ENCODE peak calls at places on chromosomes 13 and 19, in ten cellular contexts. A, Q, N, P, O, W, I, F, T and V are unnamed samples.

GRCh38 chr13:53601181-53601580 is 572.6 kb downstream of the OLFM4 start:
- DNase-seq in A (no peak), Q (no peak), N (no peak), P (no peak), O (no peak), W (no peak), I (no peak), F (no peak), T (no peak), V (no peak)

GRCh38 chr13:29428310-29428991 is 167.0 kb downstream of the SLC7A1 start:
- DNase-seq in A (no peak), Q (peak), N (no peak), P (peak), O (no peak), W (peak), I (peak), F (peak), T (peak), V (no peak)

GRCh38 chr19:46630806-46631205 is 5.2 kb downstream of the GNG8 start:
- DNase-seq in A (no peak), Q (no peak), N (no peak), P (no peak), O (no peak), W (no peak), I (no peak), F (no peak), T (no peak), V (no peak)

GRCh38 chr13:36804588-36804987 is 14.4 kb upstream of the RFXAP start:
- DNase-seq in A (no peak), Q (no peak), N (no peak), P (no peak), O (no peak), W (no peak), I (no peak), F (no peak), T (peak), V (no peak)

GRCh38 chr13:29550589-29550988 is 44.9 kb downstream of the SLC7A1 start:
- DNase-seq in A (no peak), Q (no peak), N (no peak), P (no peak), O (no peak), W (no peak), I (no peak), F (no peak), T (no peak), V (no peak)

GRCh38 chr13:105159794-105160193 is 1375.7 kb downstream of the EFNB2 start:
- DNase-seq in A (peak), Q (no peak), N (no peak), P (no peak), O (no peak), W (no peak), I (no peak), F (no peak), T (no peak), V (no peak)

GRCh38 chr19:51541458-51542357 is 10.2 kb upstream of the SIGLEC6 start:
- DNase-seq in A (no peak), Q (no peak), N (no peak), P (no peak), O (no peak), W (no peak), I (no peak), F (no peak), T (no peak), V (no peak)

GRCh38 chr19:17794731-17795494 is at the start of gene B3GNT3:
- DNase-seq in A (no peak), Q (peak), N (peak), P (no peak), O (no peak), W (peak), I (peak), F (no peak), T (peak), V (no peak)

GRCh38 chr19:47742636-47743035 is 2.7 kb upstream of the NOP53 start:
- DNase-seq in A (no peak), Q (no peak), N (no peak), P (no peak), O (no peak), W (no peak), I (no peak), F (no peak), T (no peak), V (no peak)

GRCh38 chr19:57406516-57407123 is 4.3 kb upstream of the ZNF17 start:
- DNase-seq in A (peak), Q (peak), N (peak), P (peak), O (no peak), W (peak), I (peak), F (peak), T (peak), V (peak)

GRCh38 chr19:39142655-39143054 is 17.1 kb downstream of the PAK4 start:
- DNase-seq in A (no peak), Q (no peak), N (no peak), P (no peak), O (no peak), W (no peak), I (no peak), F (no peak), T (no peak), V (no peak)

GRCh38 chr13:47890146-47890814 is 110.8 kb downstream of the SUCLA2 start:
- DNase-seq in A (no peak), Q (no peak), N (peak), P (no peak), O (no peak), W (no peak), I (no peak), F (no peak), T (no peak), V (peak)

GRCh38 chr19:51799311-51799997 is 4.5 kb downstream of the FPR3 start:
- DNase-seq in A (no peak), Q (peak), N (peak), P (peak), O (peak), W (no peak), I (no peak), F (no peak), T (peak), V (no peak)

GRCh38 chr19:35168261-35168660 is 13.7 kb downstream of the FXYD5 start:
- DNase-seq in A (no peak), Q (no peak), N (no peak), P (no peak), O (no peak), W (no peak), I (no peak), F (no peak), T (peak), V (no peak)

DNA sequence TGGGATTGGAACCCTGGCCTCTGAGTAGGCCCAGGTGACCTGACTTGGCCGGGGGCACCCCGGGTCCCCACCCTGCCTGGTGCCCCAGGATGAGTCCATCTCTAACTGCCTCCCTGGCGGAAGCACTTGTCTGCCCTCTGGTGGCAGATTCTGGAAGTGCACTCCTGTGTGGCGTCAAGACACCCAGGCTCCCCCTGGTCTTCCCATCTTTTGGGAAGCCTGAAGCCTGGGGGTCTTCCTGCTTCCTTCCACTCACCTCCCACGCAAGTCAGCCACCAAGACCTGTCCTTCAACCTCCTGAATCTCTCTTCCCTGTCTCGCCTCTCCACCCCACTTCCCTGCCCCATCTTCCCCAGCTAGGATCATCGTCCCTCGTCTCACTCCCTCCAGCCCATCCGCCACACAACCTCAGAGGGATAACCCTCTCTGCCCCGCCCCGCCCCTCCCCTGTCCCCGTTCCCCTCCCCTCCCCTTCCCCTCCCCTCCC is 7.4 kb downstream of the RABAC1 start:
- DNase-seq in A (peak), Q (peak), N (peak), P (peak), O (peak), W (peak), I (peak), F (peak), T (peak), V (peak)
- TF ChIP-seq CTCF in A (peak), Q (peak), N (peak), P (peak), O (peak), W (peak), I (peak), F (peak), T (peak), V (peak)

DNA sequence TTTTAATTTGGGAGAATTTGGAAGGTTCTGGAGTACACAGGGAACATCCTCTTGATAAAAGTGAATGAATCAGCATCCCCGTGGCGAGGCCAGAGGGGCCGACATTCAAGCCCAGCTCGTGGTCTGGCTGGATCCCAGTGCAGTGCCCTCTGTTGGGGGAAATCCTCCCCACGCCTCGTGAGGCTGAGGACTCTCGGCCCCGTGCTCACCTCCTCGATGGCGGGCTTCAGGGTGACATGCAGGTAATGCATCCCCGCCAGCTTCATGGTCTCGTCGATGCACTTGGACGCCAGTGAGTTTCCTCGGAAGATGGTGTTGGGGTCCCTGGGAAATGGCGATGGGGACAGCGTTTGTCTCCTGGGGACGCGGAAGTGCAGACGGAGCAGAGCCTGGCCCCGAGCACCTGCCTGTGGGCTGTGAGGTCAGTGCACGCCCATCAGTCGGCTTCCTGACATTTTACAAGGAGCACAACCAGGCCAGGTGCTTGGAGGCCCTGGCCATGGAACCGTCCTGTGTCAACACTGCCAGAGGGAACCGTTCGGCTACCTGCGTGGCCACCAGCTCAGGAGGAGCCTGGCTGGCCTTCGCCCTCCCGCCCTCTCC is 43.3 kb upstream of the C13orf46 start:
- DNase-seq in A (no peak), Q (peak), N (peak), P (peak), O (no peak), W (no peak), I (no peak), F (no peak), T (no peak), V (peak)
- TF ChIP-seq CTCF in A (no peak), Q (peak), N (peak), P (no peak), O (no peak), W (no peak), I (peak), F (peak), T (no peak), V (no peak)

GRCh38 chr19:30132312-30133075 is 190.5 kb downstream of the URI1 start:
- DNase-seq in A (no peak), Q (no peak), N (no peak), P (no peak), O (no peak), W (no peak), I (no peak), F (peak), T (no peak), V (no peak)
- TF ChIP-seq CTCF in A (no peak), Q (no peak), N (no peak), P (no peak), O (no peak), W (no peak), I (no peak), F (no peak), T (no peak), V (no peak)

DNA sequence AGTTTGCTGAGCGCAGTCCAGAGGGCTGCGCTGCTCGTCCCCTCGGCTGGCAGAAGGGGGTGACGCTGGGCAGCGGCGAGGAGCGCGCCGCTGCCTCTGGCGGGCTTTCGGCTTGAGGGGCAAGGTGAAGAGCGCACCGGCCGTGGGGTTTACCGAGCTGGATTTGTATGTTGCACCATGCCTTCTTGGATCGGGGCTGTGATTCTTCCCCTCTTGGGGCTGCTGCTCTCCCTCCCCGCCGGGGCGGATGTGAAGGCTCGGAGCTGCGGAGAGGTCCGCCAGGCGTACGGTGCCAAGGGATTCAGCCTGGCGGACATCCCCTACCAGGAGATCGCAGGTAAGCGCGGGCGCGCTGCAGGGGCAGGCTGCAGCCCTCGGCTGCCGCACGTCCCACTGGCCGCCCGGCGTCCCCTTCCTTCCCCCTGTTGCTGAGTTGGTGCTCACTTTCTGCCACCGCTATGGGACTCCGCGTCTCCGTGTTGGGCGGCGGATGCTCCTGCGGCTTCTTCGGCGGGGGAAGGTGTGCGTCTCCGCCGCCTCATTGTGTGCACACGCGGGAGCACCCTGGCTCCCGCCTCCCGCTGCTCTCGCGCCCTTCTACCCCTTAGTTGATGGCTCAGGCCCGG is 786 bp downstream of the GPC6 start:
- DNase-seq in A (no peak), Q (no peak), N (peak), P (peak), O (no peak), W (no peak), I (peak), F (no peak), T (peak), V (no peak)
- TF ChIP-seq CTCF in A (no peak), Q (no peak), N (peak), P (no peak), O (no peak), W (no peak), I (no peak), F (no peak), T (no peak), V (no peak)

DNA sequence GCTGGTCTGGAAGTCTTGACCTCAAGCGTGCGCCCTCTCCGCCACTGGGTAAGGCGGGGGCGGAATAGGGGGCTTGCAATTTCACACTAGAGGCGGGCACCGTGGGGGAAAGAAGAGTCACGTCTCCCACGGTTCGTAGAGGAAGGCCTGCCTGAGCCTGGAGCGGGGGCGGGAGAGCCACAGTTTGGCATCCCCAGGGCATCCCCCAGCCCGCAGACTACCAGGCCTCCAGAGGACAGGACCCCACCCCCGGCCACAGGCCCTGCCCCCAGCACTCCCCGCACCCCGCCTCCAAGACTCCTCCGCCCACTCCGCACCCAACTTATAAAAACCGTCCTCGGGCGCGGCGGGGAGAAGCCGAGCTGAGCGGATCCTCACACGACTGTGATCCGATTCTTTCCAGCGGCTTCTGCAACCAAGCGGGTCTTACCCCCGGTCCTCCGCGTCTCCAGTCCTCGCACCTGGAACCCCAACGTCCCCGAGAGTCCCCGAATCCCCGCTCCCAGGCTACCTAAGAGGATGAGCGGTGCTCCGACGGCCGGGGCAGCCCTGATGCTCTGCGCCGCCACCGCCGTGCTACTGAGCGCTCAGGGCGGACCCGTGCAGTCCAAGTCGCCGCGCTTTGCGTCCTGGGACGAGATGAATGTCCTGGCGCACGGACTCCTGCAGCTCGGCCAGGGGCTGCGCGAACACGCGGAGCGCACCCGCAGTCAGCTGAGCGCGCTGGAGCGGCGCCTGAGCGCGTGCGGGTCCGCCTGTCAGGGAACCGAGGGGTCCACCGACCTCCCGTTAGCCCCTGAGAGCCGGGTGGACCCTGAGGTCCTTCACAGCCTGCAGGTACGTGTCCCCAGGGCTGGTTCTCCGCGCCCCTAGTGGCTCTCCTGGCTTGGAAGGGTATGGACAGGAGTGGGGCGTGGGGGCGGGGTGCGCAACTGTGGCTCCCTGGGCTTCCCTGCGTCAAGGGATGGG is at the start of gene ANGPTL4:
- DNase-seq in A (no peak), Q (peak), N (peak), P (peak), O (peak), W (peak), I (peak), F (peak), T (peak), V (peak)
- TF ChIP-seq CTCF in A (no peak), Q (peak), N (peak), P (no peak), O (no peak), W (peak), I (peak), F (peak), T (peak), V (no peak)

GRCh38 chr13:112759834-112760233 is 70.0 kb downstream of the ATP11A start:
- DNase-seq in A (no peak), Q (no peak), N (no peak), P (no peak), O (no peak), W (no peak), I (no peak), F (no peak), T (no peak), V (no peak)

GRCh38 chr13:112760440-112760839 is 70.6 kb downstream of the ATP11A start:
- DNase-seq in A (no peak), Q (no peak), N (peak), P (no peak), O (no peak), W (no peak), I (no peak), F (no peak), T (peak), V (no peak)

GRCh38 chr13:112762690-112763080 is 72.8 kb downstream of the ATP11A start:
- DNase-seq in A (no peak), Q (no peak), N (no peak), P (no peak), O (no peak), W (no peak), I (no peak), F (no peak), T (no peak), V (no peak)

GRCh38 chr13:112761701-112762689 is 72.2 kb downstream of the ATP11A start:
- DNase-seq in A (no peak), Q (no peak), N (peak), P (no peak), O (peak), W (no peak), I (peak), F (no peak), T (no peak), V (no peak)

GRCh38 chr13:112760931-112761330 is 71.1 kb downstream of the ATP11A start:
- DNase-seq in A (no peak), Q (no peak), N (no peak), P (no peak), O (no peak), W (no peak), I (no peak), F (no peak), T (no peak), V (no peak)
- TF ChIP-seq CTCF in A (no peak), Q (no peak), N (no peak), P (no peak), O (no peak), W (no peak), I (no peak), F (no peak), T (no peak), V (no peak)

DNA sequence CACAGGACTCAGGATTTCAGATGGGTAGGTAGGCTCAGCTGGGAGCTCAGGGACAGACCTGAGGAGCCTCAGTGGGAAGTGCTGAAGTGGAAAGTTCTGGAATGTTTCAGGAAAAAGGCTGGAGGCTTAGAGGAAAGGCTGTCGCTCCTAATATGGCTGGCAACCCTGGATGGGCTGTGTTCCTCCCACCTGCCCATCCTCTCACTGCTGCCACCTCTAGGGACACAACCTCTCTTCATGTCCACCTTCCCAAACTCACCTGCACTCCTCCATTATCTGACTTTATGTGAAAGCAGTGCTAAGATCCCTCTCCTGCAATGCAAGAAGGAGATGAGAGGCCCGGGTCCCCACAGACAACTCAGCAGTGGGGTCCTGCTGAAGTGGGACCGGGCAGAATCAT is 5.8 kb upstream of the CEACAM21 start:
- DNase-seq in A (no peak), Q (no peak), N (no peak), P (no peak), O (no peak), W (no peak), I (no peak), F (no peak), T (no peak), V (no peak)
- TF ChIP-seq CTCF in A (no peak), Q (no peak), N (no peak), P (no peak), O (no peak), W (no peak), I (no peak), F (no peak), T (no peak), V (no peak)

GRCh38 chr19:44529541-44529940 is at the start of gene CEACAM20:
- DNase-seq in A (no peak), Q (no peak), N (no peak), P (no peak), O (no peak), W (no peak), I (no peak), F (no peak), T (no peak), V (no peak)
- TF ChIP-seq CTCF in A (no peak), Q (no peak), N (no peak), P (no peak), O (no peak), W (no peak), I (no peak), F (no peak), T (no peak), V (no peak)

DNA sequence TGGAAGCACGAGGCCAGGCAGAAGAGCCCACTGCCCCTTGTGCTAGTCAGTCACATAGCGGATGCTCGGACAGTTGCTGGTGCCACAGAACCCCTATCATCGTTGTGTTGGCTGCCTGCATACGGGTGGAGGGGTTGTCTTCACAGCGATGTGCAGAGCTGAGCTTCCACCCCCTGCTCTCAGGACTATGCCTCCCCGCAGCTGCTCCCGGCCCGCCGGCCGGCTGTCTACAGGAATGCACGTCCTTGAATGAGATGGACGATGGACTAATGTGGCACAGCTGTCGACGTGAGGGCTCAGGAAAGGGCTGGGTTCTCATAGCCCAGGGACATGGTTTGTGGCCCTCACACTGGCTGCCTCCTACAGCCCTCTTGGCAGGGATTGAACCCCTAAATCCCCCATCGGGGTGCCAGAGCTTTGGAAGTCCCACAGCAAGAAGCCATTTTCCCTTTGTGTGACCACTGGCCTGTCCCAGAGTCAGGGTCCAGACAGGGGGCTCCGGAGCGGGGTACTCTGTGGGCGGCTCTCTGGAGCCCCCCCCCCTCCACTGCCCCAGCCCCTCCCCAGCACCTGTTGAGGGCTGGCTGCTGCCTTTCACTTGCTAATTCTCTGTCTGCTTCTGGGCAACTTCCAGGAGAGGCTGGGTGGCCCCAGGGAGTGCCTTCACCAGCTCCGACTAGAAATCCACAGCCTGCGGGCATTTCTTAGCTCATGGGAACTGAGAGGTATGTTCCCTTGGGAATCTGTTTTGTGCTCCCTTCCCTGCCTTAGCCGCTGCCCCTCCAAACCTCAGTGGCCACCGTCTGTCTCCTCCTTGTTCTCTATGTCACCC is 40.2 kb downstream of the TSSK6 start:
- DNase-seq in A (no peak), Q (no peak), N (no peak), P (no peak), O (no peak), W (no peak), I (no peak), F (no peak), T (no peak), V (no peak)
- TF ChIP-seq CTCF in A (no peak), Q (no peak), N (no peak), P (no peak), O (no peak), W (no peak), I (no peak), F (no peak), T (no peak), V (no peak)